ENCODE peak calls at places on chromosomes 4 and X, in six cellular contexts. N is ovary; B is stomach; I is naive thymus-derived CD4-positive, alpha-beta T cell; P is lung; J is lower lobe of right lung. G is an unnamed sample.

GRCh38 chrX:20433376-20433775 is 166.7 kb upstream of the RPS6KA3 start:
- DNase-seq in N (no peak), B (no peak), I (no peak), P (no peak), J (no peak), G (no peak)

GRCh38 chr4:81466841-81467671 is 4.7 kb downstream of the RASGEF1B start:
- DNase-seq in N (peak; percentile 75), B (peak; percentile 75), I (peak; percentile 79), P (peak; percentile 60), J (no peak), G (peak; percentile 54)

GRCh38 chrX:130114141-130114561 is 3.9 kb upstream of the ELF4 start:
- DNase-seq in N (no peak), B (no peak), I (no peak), P (no peak), J (no peak), G (no peak)

GRCh38 chr4:70632028-70632427 is 3.5 kb downstream of the ENAM start:
- DNase-seq in N (no peak), B (no peak), I (no peak), P (no peak), J (no peak), G (no peak)

GRCh38 chrX:110087485-110088356 is 84.8 kb downstream of the TMEM164 start:
- DNase-seq in N (no peak), B (no peak), I (no peak), P (no peak), J (no peak), G (no peak)

GRCh38 chr4:183260491-183261151 is 59.5 kb downstream of the CLDN22 start:
- DNase-seq in N (no peak), B (peak; percentile 49), I (no peak), P (no peak), J (no peak), G (no peak)

GRCh38 chr4:89949782-89950387 is 55.2 kb downstream of the MMRN1 start:
- DNase-seq in N (no peak), B (no peak), I (no peak), P (no peak), J (no peak), G (no peak)

GRCh38 chr4:86484241-86484640 is 109.9 kb upstream of the PTPN13 start:
- DNase-seq in N (no peak), B (no peak), I (no peak), P (no peak), J (no peak), G (no peak)

GRCh38 chr4:174284181-174284886 is 623 bp downstream of the CEP44 start:
- DNase-seq in N (no peak), B (no peak), I (no peak), P (no peak), J (no peak), G (no peak)

GRCh38 chr4:108018038-108018883 is 28.6 kb downstream of the HADH start:
- DNase-seq in N (peak; percentile 81), B (peak; percentile 86), I (peak; percentile 82), P (peak; percentile 85), J (peak; percentile 73), G (peak; percentile 74)

GRCh38 chrX:40922307-40922706 is 162.9 kb upstream of the USP9X start:
- DNase-seq in N (no peak), B (no peak), I (no peak), P (no peak), J (no peak), G (no peak)

GRCh38 chr4:24471623-24472510 is 112.5 kb downstream of the DHX15 start:
- DNase-seq in N (peak; percentile 27), B (no peak), I (no peak), P (no peak), J (no peak), G (peak; percentile 28)

GRCh38 chr4:98780111-98780549 is 121.7 kb upstream of the TSPAN5 start:
- DNase-seq in N (no peak), B (no peak), I (no peak), P (no peak), J (no peak), G (no peak)

GRCh38 chr4:128590773-128591172 is 218.7 kb upstream of the JADE1 start:
- DNase-seq in N (peak; percentile 34), B (peak; percentile 73), I (no peak), P (no peak), J (no peak), G (no peak)

GRCh38 chr4:106270708-106271107 is 45.3 kb downstream of the TBCK start:
- DNase-seq in N (no peak), B (no peak), I (no peak), P (no peak), J (no peak), G (no peak)

GRCh38 chr4:121776610-121777401 is 11.8 kb upstream of the SMIM43 start:
- DNase-seq in N (no peak), B (no peak), I (no peak), P (no peak), J (no peak), G (no peak)

GRCh38 chr4:4356106-4357041 is 30.5 kb upstream of the NSG1 start:
- DNase-seq in N (peak; percentile 39), B (no peak), I (no peak), P (no peak), J (no peak), G (peak; percentile 46)

GRCh38 chr4:168486961-168487820 is 6.9 kb upstream of the DDX60L start:
- DNase-seq in N (no peak), B (no peak), I (no peak), P (no peak), J (no peak), G (no peak)

GRCh38 chrX:24241822-24242648 is 71.8 kb downstream of the SUPT20HL2 start:
- DNase-seq in N (no peak), B (no peak), I (peak; percentile 41), P (no peak), J (no peak), G (no peak)

DNA sequence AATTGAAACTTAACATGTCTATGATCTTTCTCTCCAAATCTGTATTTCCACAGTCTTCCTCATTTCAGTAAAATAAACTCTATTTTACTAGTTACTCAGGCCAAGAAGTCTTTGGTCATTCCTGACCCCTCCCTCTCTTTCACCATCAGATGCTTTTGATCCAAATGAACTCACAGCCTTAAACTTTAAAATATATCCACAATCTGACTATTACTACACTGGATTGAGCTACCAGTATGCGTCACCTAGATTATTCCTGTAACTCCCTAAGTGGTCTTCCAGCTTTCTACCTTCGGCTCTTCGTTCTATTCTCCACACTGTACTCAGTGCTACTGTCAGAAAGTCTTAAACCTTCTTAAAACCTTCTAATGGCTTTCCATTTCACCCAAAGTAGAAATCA is 195.1 kb downstream of the FBXW7 start:
- DNase-seq in N (no peak), B (no peak), I (no peak), P (no peak), J (no peak), G (no peak)
- H3K4me3 ChIP-seq in N (no peak overlapping the region), B (no peak overlapping the region), I (no peak overlapping the region), P (no peak overlapping the region), J (no peak overlapping the region), G (no peak overlapping the region)

GRCh38 chrX:13047752-13048151 is 3.3 kb upstream of the FAM9C start:
- DNase-seq in N (no peak), B (no peak), I (no peak), P (no peak), J (no peak), G (no peak)
- H3K4me1 ChIP-seq in N (no peaks in the 10 kb centered on the region), B (no peaks in the 10 kb centered on the region), I (peaks cover 33% of the 10 kb centered on the region), P (no peaks in the 10 kb centered on the region), J (peaks cover 10% of the 10 kb centered on the region), G (no peaks in the 10 kb centered on the region)

DNA sequence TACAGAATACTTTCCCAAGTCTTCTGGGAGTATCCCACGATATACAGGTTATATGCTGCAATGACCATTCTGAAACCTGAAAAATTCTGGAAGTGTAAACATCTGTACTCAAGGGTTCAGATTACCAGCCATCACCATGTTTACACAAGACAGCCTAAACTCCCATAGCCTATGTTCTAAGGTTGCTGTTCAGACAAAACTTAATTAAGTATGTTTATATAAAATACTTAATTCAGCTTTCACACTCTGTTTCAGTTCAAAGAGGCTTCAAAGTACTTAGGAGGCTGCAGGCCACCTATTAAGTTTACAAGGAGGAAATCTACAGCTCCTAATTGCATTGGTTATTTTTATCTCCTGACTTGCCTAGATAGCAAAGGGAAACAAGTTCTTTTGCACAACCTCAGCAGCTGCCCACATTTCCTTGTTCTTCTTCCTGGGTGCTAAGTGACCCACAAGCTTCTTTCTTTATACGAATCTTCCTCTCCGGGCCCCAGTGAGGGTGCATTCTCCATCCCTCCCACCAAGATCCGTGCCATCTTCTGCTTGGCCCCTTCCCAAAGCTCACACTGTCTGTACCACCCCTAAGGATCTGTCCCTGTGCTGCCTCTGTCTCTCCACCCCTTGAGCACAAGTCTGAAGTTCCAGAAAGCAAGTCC is 2.0 kb downstream of the GAK start:
- DNase-seq in N (peak; percentile 12), B (peak; percentile 52), I (no peak), P (no peak), J (no peak), G (no peak)
- H3K27ac ChIP-seq in N (no peak overlapping the region), B (peak overlapping the region; percentile 98), I (peak overlapping the region; percentile 99), P (peak overlapping the region; percentile 83), J (no peak overlapping the region), G (no peak overlapping the region)

GRCh38 chr4:16116019-16116418 is 32.2 kb upstream of the PROM1 start:
- DNase-seq in N (no peak), B (no peak), I (no peak), P (no peak), J (no peak), G (no peak)

GRCh38 chr4:16117164-16117563 is 33.3 kb upstream of the PROM1 start:
- DNase-seq in N (no peak), B (no peak), I (no peak), P (no peak), J (no peak), G (no peak)

GRCh38 chr4:16116493-16116990 is 32.7 kb upstream of the PROM1 start:
- DNase-seq in N (no peak), B (no peak), I (no peak), P (no peak), J (no peak), G (no peak)

GRCh38 chr4:16119981-16120380 is 36.2 kb upstream of the PROM1 start:
- DNase-seq in N (no peak), B (no peak), I (no peak), P (no peak), J (no peak), G (no peak)

GRCh38 chr4:16118090-16118489 is 34.3 kb upstream of the PROM1 start:
- DNase-seq in N (no peak), B (no peak), I (no peak), P (no peak), J (no peak), G (no peak)
- H3K4me3 ChIP-seq in N (no peak overlapping the region), B (no peak overlapping the region), I (no peak overlapping the region), P (no peak overlapping the region), J (no peak overlapping the region), G (no peak overlapping the region)

G was measured in right cardiac atrium.